ENCODE peak calls at places on chromosomes 11 and 22, in six cellular contexts. G is tibial nerve, O is adrenal gland, T is GM12878, Z is transverse colon, I is IMR-90. Q is an unnamed sample.

GRCh38 chr22:36839356-36840073 is 21.3 kb upstream of the NCF4 start:
- DNase-seq in G (no peak), O (no peak), T (no peak), Z (no peak), I (peak), Q (no peak)

GRCh38 chr22:49024775-49025440 is 802.8 kb downstream of the BRD1 start:
- DNase-seq in G (no peak), O (no peak), T (no peak), Z (no peak), I (no peak), Q (no peak)

GRCh38 chr11:60781286-60782044 is 3.7 kb upstream of the MS4A10 start:
- DNase-seq in G (no peak), O (no peak), T (no peak), Z (no peak), I (no peak), Q (no peak)

GRCh38 chr11:86486261-86487030 is 111.8 kb downstream of the CCDC81 start:
- DNase-seq in G (no peak), O (no peak), T (no peak), Z (no peak), I (no peak), Q (no peak)

GRCh38 chr11:35005156-35005780 is 88.8 kb downstream of the PDHX start:
- DNase-seq in G (no peak), O (no peak), T (no peak), Z (peak), I (no peak), Q (no peak)

GRCh38 chr11:61827573-61828378 is at the start of gene FADS2:
- DNase-seq in G (peak), O (peak), T (peak), Z (peak), I (peak), Q (peak)

GRCh38 chr22:38900677-38901076 is 28.7 kb upstream of the CBX6 start:
- DNase-seq in G (no peak), O (no peak), T (no peak), Z (no peak), I (no peak), Q (no peak)

GRCh38 chr11:58567889-58568512 is 7.7 kb downstream of the LPXN start:
- DNase-seq in G (no peak), O (peak), T (no peak), Z (peak), I (peak), Q (no peak)

GRCh38 chr11:22681281-22681812 is 14.9 kb downstream of the GAS2 start:
- DNase-seq in G (no peak), O (no peak), T (no peak), Z (no peak), I (no peak), Q (no peak)

DNA sequence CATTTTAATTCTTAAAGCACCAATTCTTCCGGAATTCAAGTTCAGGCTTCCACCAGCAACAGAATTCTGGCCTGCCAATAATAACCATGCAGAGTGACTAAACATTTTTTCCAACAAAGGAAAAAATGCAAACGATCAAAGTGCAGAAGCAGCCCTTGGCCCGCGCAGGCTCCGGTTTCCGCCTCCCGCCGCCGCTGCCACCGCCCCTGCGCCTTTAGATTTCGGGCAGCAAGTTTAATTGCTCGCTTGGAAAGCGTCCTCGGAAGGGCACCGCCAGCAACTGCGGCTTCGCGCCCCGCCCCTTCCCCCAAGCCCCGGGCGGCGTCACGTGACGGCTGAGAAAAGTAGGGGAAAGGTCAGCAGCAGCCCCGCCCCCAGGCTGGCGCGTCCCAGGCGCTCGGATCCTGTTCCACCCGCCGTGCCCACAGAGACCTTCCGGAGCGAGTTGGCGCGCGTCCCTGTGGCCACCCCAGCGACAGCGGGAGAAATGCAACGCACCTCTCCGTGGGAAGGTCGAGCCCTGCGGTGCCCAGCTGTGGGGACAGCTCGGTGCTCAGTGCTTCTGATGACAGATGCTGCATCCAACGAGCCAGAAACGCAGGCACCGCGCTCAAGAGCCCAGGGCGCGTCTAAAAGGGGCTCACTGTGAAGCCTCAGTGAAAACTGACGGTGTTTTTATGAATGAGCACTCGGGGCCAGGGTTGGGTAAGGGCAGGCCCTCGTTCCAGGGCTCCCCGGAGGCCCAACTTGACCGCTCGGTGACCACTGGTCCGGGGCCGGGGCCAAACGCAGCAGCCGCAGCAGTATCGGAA is 2.5 kb downstream of the CPT1A start:
- DNase-seq in G (peak), O (peak), T (peak), Z (peak), I (peak), Q (peak)
- TF ChIP-seq POLR2A in G (peak), O (peak), T (peak), Z (peak), I (no peak), Q (no peak)

GRCh38 chr11:10455637-10456487 is 798 bp downstream of the AMPD3 start:
- DNase-seq in G (no peak), O (peak), T (peak), Z (peak), I (peak), Q (peak)
- TF ChIP-seq POLR2A in G (no peak), O (peak), T (peak), Z (peak), I (peak), Q (no peak)

GRCh38 chr22:50244420-50245213 is at the start of gene TUBGCP6:
- DNase-seq in G (peak), O (peak), T (peak), Z (peak), I (peak), Q (peak)
- TF ChIP-seq POLR2A in G (peak), O (peak), T (peak), Z (peak), I (peak), Q (peak)

GRCh38 chr11:99461913-99462312 is 441.2 kb downstream of the CNTN5 start:
- DNase-seq in G (no peak), O (no peak), T (no peak), Z (no peak), I (no peak), Q (no peak)

DNA sequence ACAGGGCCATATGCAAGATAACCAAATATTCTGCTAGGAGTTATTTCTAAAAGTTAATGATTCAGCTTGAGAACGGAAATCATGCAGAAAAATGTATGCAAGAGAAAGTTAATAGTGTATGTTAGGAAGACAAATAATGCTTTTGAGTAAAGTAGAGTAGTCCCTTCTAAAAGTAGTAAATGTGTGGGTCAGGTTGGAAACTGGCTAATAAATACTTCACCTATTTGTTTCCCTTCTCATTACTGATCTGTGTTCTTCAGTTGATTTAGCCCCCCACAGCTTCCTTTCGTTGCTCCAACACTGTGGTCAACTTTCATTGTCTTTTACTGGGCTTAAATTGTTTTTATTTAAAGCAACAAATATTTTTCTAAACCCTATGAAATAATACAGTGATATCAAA is 444.2 kb downstream of the CNTN5 start:
- DNase-seq in G (no peak), O (no peak), T (no peak), Z (no peak), I (no peak), Q (no peak)
- TF ChIP-seq POLR2A in G (no peak), O (no peak), T (no peak), Z (no peak), I (no peak), Q (no peak)

Q was measured in GM12891.